ENCODE peak calls at places on chromosomes 11 and 22, in five cellular contexts. V is osteocyte, U is upper lobe of right lung, B is spleen, S is foreskin fibroblast. R is an unnamed sample.

GRCh38 chr22:29914165-29914564 is 31.2 kb downstream of the MTMR3 start:
- DNase-seq in V (no peak), U (no peak), B (no peak), S (peak; percentile 66), R (peak; percentile 49)

GRCh38 chr11:7892751-7893356 is 38.2 kb downstream of the OR10A6 start:
- DNase-seq in V (no peak), U (no peak), B (no peak), S (peak; percentile 49), R (peak; percentile 29)

GRCh38 chr11:125224391-125225015 is 60.0 kb downstream of the PKNOX2 start:
- DNase-seq in V (no peak), U (no peak), B (no peak), S (no peak), R (no peak)

GRCh38 chr11:21511835-21512440 is 680.9 kb upstream of the ANO5 start:
- DNase-seq in V (no peak), U (peak; percentile 72), B (no peak), S (no peak), R (peak; percentile 14)

GRCh38 chr11:85086511-85087284 is 540.4 kb downstream of the DLG2 start:
- DNase-seq in V (no peak), U (no peak), B (no peak), S (no peak), R (no peak)

GRCh38 chr11:9016916-9017642 is 13.3 kb upstream of the NRIP3 start:
- DNase-seq in V (no peak), U (no peak), B (no peak), S (no peak), R (no peak)

GRCh38 chr22:37195921-37196320 is 7.9 kb upstream of the C1QTNF6 start:
- DNase-seq in V (no peak), U (peak; percentile 48), B (peak; percentile 45), S (no peak), R (no peak)

GRCh38 chr22:48334971-48335370 is 1492.7 kb downstream of the BRD1 start:
- DNase-seq in V (no peak), U (no peak), B (no peak), S (no peak), R (no peak)

GRCh38 chr11:10670099-10670498 is 23.5 kb downstream of the IRAG1 start:
- DNase-seq in V (no peak), U (no peak), B (no peak), S (no peak), R (no peak)

GRCh38 chr11:43516316-43516820 is 157.6 kb downstream of the TTC17 start:
- DNase-seq in V (no peak), U (no peak), B (no peak), S (no peak), R (no peak)

GRCh38 chr22:49587987-49588386 is 239.7 kb downstream of the BRD1 start:
- DNase-seq in V (no peak), U (peak; percentile 40), B (peak; percentile 42), S (no peak), R (no peak)
- TF ChIP-seq CTCF in V (no peak), U (no peak), B (no peak), S (no peak), R (no peak)

DNA sequence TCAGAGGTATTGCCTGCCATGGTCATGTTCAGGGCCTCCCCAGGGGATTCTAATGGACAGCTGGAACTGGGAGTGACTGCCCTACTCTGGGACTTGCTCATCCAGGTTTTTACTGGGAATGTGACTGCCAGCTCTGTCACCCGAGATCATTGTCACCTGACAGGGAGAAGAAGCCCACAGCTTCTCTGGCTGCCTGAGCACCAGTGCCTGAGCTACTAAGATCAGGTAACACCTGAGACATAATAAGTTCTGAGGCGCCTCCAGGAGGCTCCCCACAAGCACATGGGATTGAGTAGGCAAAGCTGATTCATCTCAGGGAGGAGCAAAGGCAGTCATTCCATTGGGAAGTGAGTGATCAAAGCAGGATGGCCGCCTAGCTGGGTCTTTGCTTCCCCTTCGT is 84.2 kb upstream of the GALNT18 start:
- DNase-seq in V (no peak), U (no peak), B (no peak), S (peak; percentile 1), R (no peak)
- TF ChIP-seq CTCF in V (no peak), U (no peak), B (no peak), S (no peak), R (no peak)

GRCh38 chr22:20111045-20111688 is 4.7 kb upstream of the RANBP1 start:
- DNase-seq in V (no peak), U (no peak), B (peak; percentile 67), S (no peak), R (no peak)
- TF ChIP-seq CTCF in V (peak; percentile 42), U (peak; percentile 23), B (peak; percentile 44), S (peak; percentile 37), R (peak; percentile 34)

GRCh38 chr11:100573911-100574513 is 113.1 kb upstream of the ARHGAP42 start:
- DNase-seq in V (no peak), U (no peak), B (no peak), S (peak; percentile 46), R (peak; percentile 7)

GRCh38 chr11:100576044-100577021 is 110.8 kb upstream of the ARHGAP42 start:
- DNase-seq in V (no peak), U (no peak), B (no peak), S (peak; percentile 44), R (no peak)

GRCh38 chr11:100578966-100579365 is 108.1 kb upstream of the ARHGAP42 start:
- DNase-seq in V (no peak), U (no peak), B (no peak), S (peak; percentile 10), R (no peak)

DNA sequence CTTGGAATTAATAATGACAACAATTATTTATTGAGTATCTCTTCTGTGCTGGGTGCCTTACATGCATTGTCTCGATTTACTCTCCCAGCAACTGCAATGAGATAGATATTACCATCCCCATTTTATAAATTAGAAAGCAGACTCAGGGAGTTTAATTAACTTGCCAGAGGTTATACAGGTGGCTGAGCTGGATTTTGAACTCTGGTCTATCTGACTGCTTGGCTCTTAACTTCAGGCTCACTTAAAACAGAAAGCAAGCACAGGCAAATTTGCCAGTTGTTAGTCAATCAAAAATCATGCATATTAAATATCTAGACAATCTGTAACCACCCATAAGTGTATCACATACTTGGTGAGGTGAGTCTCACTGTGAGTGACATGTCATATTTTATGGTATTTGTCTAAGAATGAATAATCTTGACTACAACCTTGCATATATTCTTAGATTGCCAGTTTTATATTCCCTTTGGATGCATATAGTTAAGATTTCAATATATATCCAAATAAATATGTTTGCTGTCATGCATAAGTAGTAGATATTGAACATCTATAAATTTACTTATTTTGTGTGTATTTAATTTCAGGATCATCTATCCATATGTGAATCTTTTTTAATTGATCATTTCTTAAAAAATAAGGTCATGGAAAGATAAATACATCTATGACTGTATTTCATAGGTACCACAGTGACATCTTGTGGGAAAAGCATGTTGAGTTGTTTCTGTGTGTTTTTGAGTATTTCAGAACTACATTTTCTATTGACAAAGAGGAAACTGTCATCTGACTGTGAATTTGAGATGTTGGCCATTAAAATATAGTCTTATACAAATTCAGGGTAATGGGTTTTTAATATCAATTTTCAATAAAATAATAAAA is 112.0 kb upstream of the ARHGAP42 start:
- DNase-seq in V (no peak), U (no peak), B (no peak), S (peak; percentile 9), R (no peak)
- TF ChIP-seq CTCF in V (peak; percentile 58), U (peak; percentile 40), B (no peak), S (peak; percentile 33), R (peak; percentile 37)

GRCh38 chr11:12581923-12582322 is 92.3 kb upstream of the TEAD1 start:
- DNase-seq in V (no peak), U (no peak), B (no peak), S (peak; percentile 71), R (no peak)

GRCh38 chr11:12573707-12574106 is 100.5 kb upstream of the TEAD1 start:
- DNase-seq in V (no peak), U (no peak), B (no peak), S (no peak), R (no peak)

GRCh38 chr11:12577746-12578644 is 96.2 kb upstream of the TEAD1 start:
- DNase-seq in V (no peak), U (no peak), B (no peak), S (no peak), R (no peak)
- TF ChIP-seq CTCF in V (no peak), U (no peak), B (no peak), S (no peak), R (no peak)

GRCh38 chr11:109939176-109939810 is 153.9 kb upstream of the ZC3H12C start:
- DNase-seq in V (no peak), U (no peak), B (no peak), S (peak; percentile 53), R (peak; percentile 46)
- TF ChIP-seq CTCF in V (peak; percentile 87), U (peak; percentile 58), B (peak; percentile 52), S (peak; percentile 56), R (peak; percentile 67)

GRCh38 chr22:44329179-44329796 is 16.5 kb upstream of the SHISAL1 start:
- DNase-seq in V (no peak), U (no peak), B (no peak), S (no peak), R (no peak)
- TF ChIP-seq CTCF in V (no peak), U (no peak), B (no peak), S (peak; percentile 1), R (no peak)

DNA sequence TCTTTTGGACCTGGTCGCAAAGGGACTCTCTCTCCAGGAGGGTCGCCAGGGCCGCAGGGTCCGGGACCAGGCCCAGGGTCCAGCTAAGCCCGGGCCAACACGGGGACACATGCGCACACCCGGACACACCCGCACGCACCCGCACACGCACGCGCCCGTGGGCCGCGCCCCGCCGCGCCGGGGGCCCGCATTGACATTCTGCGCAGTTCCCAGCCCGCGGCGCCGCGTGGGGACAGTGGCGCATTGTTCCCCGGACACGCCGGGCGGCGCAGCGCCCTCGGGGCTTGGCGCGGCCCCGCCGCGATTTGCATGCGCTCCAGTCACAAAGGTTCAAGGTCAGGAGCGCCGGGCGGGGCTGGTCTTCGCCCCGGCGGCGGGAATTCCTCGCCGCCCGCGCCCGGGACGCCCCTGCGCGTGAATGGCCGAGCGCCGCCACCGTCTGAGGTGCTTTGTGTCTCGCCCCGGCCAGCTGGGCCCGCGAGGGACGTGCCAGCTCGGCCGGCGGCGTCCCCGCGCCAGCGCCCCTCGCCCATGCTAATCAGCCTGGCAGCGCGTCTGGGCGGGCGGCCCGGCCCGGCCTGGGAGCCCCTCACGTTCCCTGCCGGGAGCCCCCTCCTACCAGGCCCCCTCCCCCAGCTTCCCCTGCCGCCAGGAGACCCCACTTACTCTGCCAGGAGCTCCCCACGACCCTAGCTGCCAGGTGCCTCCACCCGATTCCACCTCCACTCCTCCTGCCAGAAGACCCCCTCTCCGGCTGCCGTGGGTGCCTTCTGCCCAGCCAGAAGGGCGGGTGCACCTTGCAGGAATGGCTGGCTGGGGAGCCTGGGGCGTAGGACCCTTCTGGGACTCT is 50.5 kb upstream of the WNT7B start:
- DNase-seq in V (no peak), U (peak; percentile 87), B (peak; percentile 86), S (no peak), R (no peak)
- TF ChIP-seq CTCF in V (no peak), U (peak; percentile 19), B (peak; percentile 8), S (no peak), R (no peak)

DNA sequence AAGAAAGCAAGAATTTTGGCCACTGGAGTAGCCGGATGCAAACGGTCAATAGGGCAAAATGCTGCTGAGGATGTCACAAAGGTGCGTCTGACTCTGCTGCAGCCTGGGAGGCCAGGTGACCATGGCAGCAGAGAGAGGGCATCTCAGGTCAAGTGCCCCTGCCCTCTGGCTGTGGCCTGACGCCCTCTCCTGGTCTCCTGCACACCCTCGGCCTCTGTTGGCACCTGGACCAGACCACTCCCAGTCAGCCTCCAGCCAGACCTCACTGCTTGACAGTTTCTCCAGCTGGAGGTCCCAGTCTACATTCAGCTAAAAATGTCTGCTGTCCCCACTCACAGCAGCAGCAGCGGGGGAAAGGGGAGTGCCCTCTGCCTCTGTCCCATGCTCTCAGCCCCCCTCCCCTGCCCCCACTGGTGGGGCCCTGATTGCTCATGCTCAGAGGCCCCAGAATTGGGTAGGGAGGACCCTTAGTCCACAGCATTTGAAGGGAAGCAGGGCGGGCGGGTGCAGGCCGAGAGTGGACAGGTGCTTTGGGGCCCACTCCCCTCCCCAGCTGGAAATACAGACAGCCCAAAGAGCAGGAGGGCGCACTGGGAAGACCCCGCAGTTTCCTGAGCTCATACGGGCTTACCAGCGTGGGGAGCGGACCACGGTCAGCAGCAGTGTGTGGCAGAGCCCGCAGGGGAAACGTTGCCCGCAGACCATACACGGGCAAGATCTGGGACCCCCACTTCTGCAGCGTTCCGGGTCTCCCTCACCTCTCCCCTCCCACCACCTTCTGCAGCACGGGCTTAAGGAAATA is 1.6 kb upstream of the BRSK2 start:
- DNase-seq in V (no peak), U (no peak), B (no peak), S (no peak), R (no peak)
- TF ChIP-seq CTCF in V (no peak), U (peak; percentile 13), B (no peak), S (no peak), R (no peak)

R was measured in AG09319.